ENCODE peak calls at places on chromosomes 6 and 20, in four cellular contexts. M is lower lobe of right lung, Q is IMR-90, J is iPS DF 6.9. D is an unnamed sample. For H3K36me3, the result is how much of the 10 kb centered on the place peaks cover.

GRCh38 chr6:2943564-2943955 is 27.8 kb downstream of the SERPINB6 start:
- DNase-seq in Q (no peak), M (no peak), J (no peak), D (peak)

GRCh38 chr20:62354811-62355341 is 12.2 kb downstream of the LAMA5 start:
- DNase-seq in M (no peak), Q (no peak), J (no peak), D (no peak)

GRCh38 chr20:58557713-58558335 is 42.6 kb upstream of the APCDD1L start:
- DNase-seq in M (no peak), Q (peak), J (no peak), D (peak)

GRCh38 chr20:11267131-11267761 is 593.4 kb upstream of the JAG1 start:
- DNase-seq in M (no peak), J (no peak), Q (peak), D (no peak)

GRCh38 chr6:166737231-166737630 is 110.2 kb upstream of the RPS6KA2 start:
- DNase-seq in M (no peak), Q (no peak), J (no peak), D (no peak)

GRCh38 chr6:85866373-85866740 is 223.7 kb upstream of the SYNCRIP start:
- DNase-seq in J (no peak), Q (peak), M (no peak), D (peak)

GRCh38 chr6:153662982-153663381 is 376.1 kb upstream of the OPRM1 start:
- DNase-seq in J (no peak), M (no peak), Q (no peak), D (no peak)

GRCh38 chr6:108820011-108820410 is 28.2 kb upstream of the ARMC2 start:
- DNase-seq in Q (no peak), J (no peak), M (no peak), D (no peak)

GRCh38 chr6:9540534-9541126 is 874.2 kb downstream of the TFAP2A start:
- DNase-seq in J (no peak), M (no peak), Q (peak), D (no peak)

GRCh38 chr20:258269-258858 is 840 bp downstream of the DEFB132 start:
- DNase-seq in J (no peak), M (no peak), Q (no peak), D (no peak)

GRCh38 chr20:50115591-50116367 is 2.8 kb upstream of the UBE2V1 start:
- DNase-seq in M (peak), Q (peak), J (peak), D (peak)

GRCh38 chr20:1816384-1817381 is 78.5 kb upstream of the SIRPA start:
- DNase-seq in M (no peak), J (no peak), Q (peak), D (peak)

GRCh38 chr6:107600936-107601335 is 111.0 kb downstream of the SOBP start:
- DNase-seq in Q (peak), M (no peak), J (no peak), D (peak)

GRCh38 chr20:58698741-58699141 is 6.1 kb downstream of the NPEPL1 start:
- DNase-seq in J (no peak), M (no peak), Q (no peak), D (peak)

DNA sequence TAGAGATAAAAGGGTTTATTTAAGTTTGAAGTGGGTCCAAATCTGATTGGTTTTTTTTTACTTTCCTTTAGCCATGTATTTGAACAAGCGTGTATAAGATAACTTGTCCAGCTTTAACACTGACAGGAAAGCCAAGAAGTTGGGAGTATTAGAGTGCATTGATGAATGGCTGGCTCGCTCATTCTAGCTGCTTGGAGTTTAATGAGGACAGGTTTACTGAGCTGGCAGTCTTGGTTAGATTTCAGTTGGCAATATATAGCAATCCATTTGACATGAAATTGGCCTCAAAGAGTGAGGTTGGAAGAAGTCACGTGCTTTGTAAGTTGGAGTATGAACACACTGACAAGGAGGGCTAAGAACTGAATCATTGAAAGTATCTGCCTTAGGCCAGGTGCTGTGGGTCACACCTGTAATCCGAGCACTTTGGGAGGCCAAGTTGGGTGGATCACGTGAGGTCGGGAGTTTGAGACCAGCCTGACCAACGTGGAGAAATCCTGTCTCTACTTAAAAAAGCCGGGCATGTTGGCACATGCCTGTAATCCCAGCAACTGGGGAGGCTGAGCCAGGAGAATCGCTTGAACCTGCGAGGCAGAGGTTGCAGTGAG is 13.7 kb downstream of the SRSF3 start:
- DNase-seq in J (no peak), M (no peak), Q (no peak), D (no peak)
- H3K36me3 ChIP-seq in J (under half), M (half or more), Q (half or more), D (under half)

GRCh38 chr20:32368930-32369329 is 10.8 kb downstream of the ASXL1 start:
- DNase-seq in Q (peak), J (no peak), M (no peak), D (no peak)

GRCh38 chr20:32366380-32366779 is 8.2 kb downstream of the ASXL1 start:
- DNase-seq in J (no peak), M (no peak), Q (no peak), D (no peak)

GRCh38 chr20:32368323-32368722 is 10.2 kb downstream of the ASXL1 start:
- DNase-seq in M (no peak), Q (no peak), J (no peak), D (no peak)

GRCh38 chr20:32365560-32365959 is 7.4 kb downstream of the ASXL1 start:
- DNase-seq in M (no peak), Q (no peak), J (no peak), D (no peak)

GRCh38 chr20:32370897-32371296 is 12.8 kb downstream of the ASXL1 start:
- DNase-seq in M (no peak), Q (no peak), J (no peak), D (no peak)
- H3K36me3 ChIP-seq in M (half or more), Q (under half), J (under half), D (under half)

GRCh38 chr20:37310951-37311350 is 21.5 kb downstream of the MANBAL start:
- DNase-seq in J (no peak), M (no peak), Q (no peak), D (no peak)

GRCh38 chr20:37314099-37314498 is 24.6 kb downstream of the MANBAL start:
- DNase-seq in M (no peak), J (no peak), Q (no peak), D (no peak)

GRCh38 chr20:37313546-37314091 is 24.2 kb downstream of the MANBAL start:
- DNase-seq in M (no peak), J (no peak), Q (no peak), D (no peak)

GRCh38 chr20:37309941-37310590 is 20.6 kb downstream of the MANBAL start:
- DNase-seq in M (no peak), Q (no peak), J (no peak), D (peak)

GRCh38 chr20:37311710-37312355 is 22.4 kb downstream of the MANBAL start:
- DNase-seq in J (no peak), Q (peak), M (no peak), D (no peak)
- H3K36me3 ChIP-seq in J (under half), Q (under half), M (half or more), D (under half)

GRCh38 chr6:126038234-126038633 is 51.9 kb downstream of the TRMT11 start:
- DNase-seq in Q (no peak), J (no peak), M (no peak), D (no peak)

GRCh38 chr6:126040826-126041225 is 54.5 kb downstream of the TRMT11 start:
- DNase-seq in J (no peak), Q (peak), M (no peak), D (no peak)

GRCh38 chr6:126040394-126040793 is 54.1 kb downstream of the TRMT11 start:
- DNase-seq in M (no peak), Q (no peak), J (no peak), D (no peak)

GRCh38 chr6:126041516-126042447 is 55.4 kb downstream of the TRMT11 start:
- DNase-seq in Q (peak), J (no peak), M (no peak), D (no peak)

GRCh38 chr6:126039284-126039683 is 52.9 kb downstream of the TRMT11 start:
- DNase-seq in M (no peak), J (no peak), Q (peak), D (no peak)
- H3K36me3 ChIP-seq in M (under half), J (under half), Q (under half), D (under half)

DNA sequence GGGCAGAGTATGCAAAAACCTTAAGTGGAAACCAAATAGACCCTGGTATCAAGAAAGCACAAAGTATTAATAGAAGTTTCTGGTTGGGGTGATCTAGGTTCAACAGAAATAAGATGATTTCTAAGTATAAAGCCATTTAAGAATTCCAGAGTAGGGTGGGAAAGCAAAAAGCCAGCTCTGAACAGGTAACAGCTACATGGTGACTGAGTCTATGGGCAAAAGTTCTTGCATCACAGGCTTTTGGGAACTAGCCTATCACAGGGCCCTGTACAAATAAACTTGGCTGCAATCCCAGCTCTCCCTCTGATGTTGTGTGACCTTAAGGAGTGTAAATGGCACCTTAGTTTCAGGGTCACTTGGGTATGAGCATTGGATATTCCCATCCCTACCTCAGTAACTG is 5.5 kb downstream of the TCF19 start:
- DNase-seq in M (no peak), J (no peak), Q (peak), D (no peak)
- H3K36me3 ChIP-seq in M (under half), J (under half), Q (under half), D (under half)

GRCh38 chr20:47243003-47243402 is 113.5 kb downstream of the ZMYND8 start:
- DNase-seq in Q (no peak), M (no peak), J (no peak), D (no peak)
- H3K36me3 ChIP-seq in Q (under half), M (half or more), J (under half), D (under half)

DNA sequence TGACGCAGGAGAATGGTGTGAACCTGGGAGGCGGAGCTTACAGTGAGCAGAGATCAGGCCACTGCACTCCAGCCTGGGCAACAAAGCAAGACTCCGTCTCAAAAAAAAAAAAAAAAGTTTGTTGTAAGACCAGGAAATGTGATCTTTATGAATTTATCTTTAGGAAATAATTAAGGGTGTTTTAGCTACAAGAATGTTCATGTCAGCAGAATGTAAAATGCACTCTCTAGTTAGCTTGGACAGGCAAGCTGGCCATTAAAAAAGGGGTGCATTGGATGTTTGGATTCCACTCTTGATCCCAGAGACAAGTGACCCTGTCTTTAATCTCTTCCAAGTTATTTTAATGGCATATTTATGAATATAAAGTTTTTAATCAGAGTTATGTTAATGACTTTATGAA is 19.6 kb downstream of the ENPP3 start:
- DNase-seq in Q (no peak), J (no peak), M (no peak), D (no peak)
- H3K36me3 ChIP-seq in Q (under half), J (under half), M (under half), D (under half)